ENCODE peak calls at places on chromosomes 11 and 22, in eight cellular contexts. One of them, this sample, is unnamed.
A peak's percentile ranks its signal among the peaks of the same experiment; 100 is the strongest.

GRCh38 chr11:16194566-16194965 is 161.8 kb downstream of the SOX6 start:
- DNase-seq in foreskin fibroblast: peak; percentile 8
- DNase-seq in neuronal stem cell: no peak
- DNase-seq in iPS DF 6.9: no peak
- DNase-seq in cardiac muscle cell: peak; percentile 76
- DNase-seq in SJSA1: peak; percentile 31
- DNase-seq in lower leg skin: no peak
- DNase-seq in choroid plexus epithelial cell: no peak
- DNase-seq in this sample: no peak

GRCh38 chr11:68411501-68411991 is 49.0 kb upstream of the PPP6R3 start:
- DNase-seq in foreskin fibroblast: no peak
- DNase-seq in neuronal stem cell: no peak
- DNase-seq in iPS DF 6.9: no peak
- DNase-seq in cardiac muscle cell: no peak
- DNase-seq in SJSA1: no peak
- DNase-seq in lower leg skin: no peak
- DNase-seq in choroid plexus epithelial cell: no peak
- DNase-seq in this sample: no peak

GRCh38 chr11:78331711-78332110 is 85.9 kb downstream of the GAB2 start:
- DNase-seq in foreskin fibroblast: no peak
- DNase-seq in neuronal stem cell: no peak
- DNase-seq in iPS DF 6.9: no peak
- DNase-seq in cardiac muscle cell: no peak
- DNase-seq in SJSA1: no peak
- DNase-seq in lower leg skin: no peak
- DNase-seq in choroid plexus epithelial cell: no peak
- DNase-seq in this sample: no peak

GRCh38 chr11:86577663-86578636 is 94.5 kb downstream of the ME3 start:
- DNase-seq in foreskin fibroblast: peak; percentile 92
- DNase-seq in neuronal stem cell: no peak
- DNase-seq in iPS DF 6.9: no peak
- DNase-seq in cardiac muscle cell: peak; percentile 90
- DNase-seq in SJSA1: peak; percentile 67
- DNase-seq in lower leg skin: peak; percentile 92
- DNase-seq in choroid plexus epithelial cell: peak; percentile 90
- DNase-seq in this sample: peak; percentile 38

GRCh38 chr11:29957406-29957805 is 59.4 kb downstream of the KCNA4 start:
- DNase-seq in foreskin fibroblast: no peak
- DNase-seq in neuronal stem cell: no peak
- DNase-seq in iPS DF 6.9: no peak
- DNase-seq in cardiac muscle cell: no peak
- DNase-seq in SJSA1: no peak
- DNase-seq in lower leg skin: no peak
- DNase-seq in choroid plexus epithelial cell: no peak
- DNase-seq in this sample: no peak

GRCh38 chr11:4454031-4454430 is 4.9 kb downstream of the OR52K2 start:
- DNase-seq in foreskin fibroblast: no peak
- DNase-seq in neuronal stem cell: no peak
- DNase-seq in iPS DF 6.9: no peak
- DNase-seq in cardiac muscle cell: no peak
- DNase-seq in SJSA1: no peak
- DNase-seq in lower leg skin: no peak
- DNase-seq in choroid plexus epithelial cell: no peak
- DNase-seq in this sample: no peak

GRCh38 chr11:26204110-26204509 is 127.8 kb upstream of the ANO3 start:
- DNase-seq in foreskin fibroblast: no peak
- DNase-seq in neuronal stem cell: no peak
- DNase-seq in iPS DF 6.9: no peak
- DNase-seq in cardiac muscle cell: no peak
- DNase-seq in SJSA1: no peak
- DNase-seq in lower leg skin: no peak
- DNase-seq in choroid plexus epithelial cell: no peak
- DNase-seq in this sample: no peak

GRCh38 chr11:9664276-9665171 is 647 bp downstream of the SWAP70 start:
- DNase-seq in foreskin fibroblast: peak; percentile 65
- DNase-seq in neuronal stem cell: no peak
- DNase-seq in iPS DF 6.9: no peak
- DNase-seq in cardiac muscle cell: peak; percentile 68
- DNase-seq in SJSA1: peak; percentile 70
- DNase-seq in lower leg skin: peak; percentile 92
- DNase-seq in choroid plexus epithelial cell: peak; percentile 72
- DNase-seq in this sample: no peak

GRCh38 chr11:10329935-10330334 is 25.1 kb downstream of the ADM start:
- DNase-seq in foreskin fibroblast: peak; percentile 94
- DNase-seq in neuronal stem cell: no peak
- DNase-seq in iPS DF 6.9: no peak
- DNase-seq in cardiac muscle cell: peak; percentile 77
- DNase-seq in SJSA1: peak; percentile 66
- DNase-seq in lower leg skin: no peak
- DNase-seq in choroid plexus epithelial cell: peak; percentile 80
- DNase-seq in this sample: no peak

GRCh38 chr11:74429205-74429604 is 31.0 kb upstream of the PGM2L1 start:
- DNase-seq in foreskin fibroblast: no peak
- DNase-seq in neuronal stem cell: no peak
- DNase-seq in iPS DF 6.9: no peak
- DNase-seq in cardiac muscle cell: no peak
- DNase-seq in SJSA1: no peak
- DNase-seq in lower leg skin: no peak
- DNase-seq in choroid plexus epithelial cell: no peak
- DNase-seq in this sample: no peak

GRCh38 chr22:29298641-29299040 is 7.8 kb upstream of the GAS2L1 start:
- DNase-seq in foreskin fibroblast: no peak
- DNase-seq in neuronal stem cell: no peak
- DNase-seq in iPS DF 6.9: no peak
- DNase-seq in cardiac muscle cell: no peak
- DNase-seq in SJSA1: no peak
- DNase-seq in lower leg skin: peak; percentile 75
- DNase-seq in choroid plexus epithelial cell: no peak
- DNase-seq in this sample: no peak

GRCh38 chr11:46002146-46002545 is 79.7 kb downstream of the LARGE2 start:
- DNase-seq in foreskin fibroblast: no peak
- DNase-seq in neuronal stem cell: no peak
- DNase-seq in iPS DF 6.9: no peak
- DNase-seq in cardiac muscle cell: no peak
- DNase-seq in SJSA1: no peak
- DNase-seq in lower leg skin: no peak
- DNase-seq in choroid plexus epithelial cell: no peak
- DNase-seq in this sample: no peak

GRCh38 chr11:66115638-66116410 is 45.8 kb downstream of the PACS1 start:
- DNase-seq in foreskin fibroblast: no peak
- DNase-seq in neuronal stem cell: no peak
- DNase-seq in iPS DF 6.9: no peak
- DNase-seq in cardiac muscle cell: peak; percentile 35
- DNase-seq in SJSA1: no peak
- DNase-seq in lower leg skin: peak; percentile 2
- DNase-seq in choroid plexus epithelial cell: no peak
- DNase-seq in this sample: no peak

GRCh38 chr22:40720538-40721256 is 41.4 kb downstream of the MCHR1 start:
- DNase-seq in foreskin fibroblast: peak; percentile 48
- DNase-seq in neuronal stem cell: no peak
- DNase-seq in iPS DF 6.9: no peak
- DNase-seq in cardiac muscle cell: no peak
- DNase-seq in SJSA1: no peak
- DNase-seq in lower leg skin: no peak
- DNase-seq in choroid plexus epithelial cell: no peak
- DNase-seq in this sample: no peak

GRCh38 chr11:124172076-124172475 is 11.1 kb upstream of the OR10D3 start:
- DNase-seq in foreskin fibroblast: no peak
- DNase-seq in neuronal stem cell: no peak
- DNase-seq in iPS DF 6.9: no peak
- DNase-seq in cardiac muscle cell: no peak
- DNase-seq in SJSA1: no peak
- DNase-seq in lower leg skin: no peak
- DNase-seq in choroid plexus epithelial cell: no peak
- DNase-seq in this sample: no peak

GRCh38 chr11:45233804-45234170 is 52.4 kb downstream of the SYT13 start:
- DNase-seq in foreskin fibroblast: no peak
- DNase-seq in neuronal stem cell: no peak
- DNase-seq in iPS DF 6.9: no peak
- DNase-seq in cardiac muscle cell: no peak
- DNase-seq in SJSA1: no peak
- DNase-seq in lower leg skin: no peak
- DNase-seq in choroid plexus epithelial cell: no peak
- DNase-seq in this sample: no peak

GRCh38 chr11:131977231-131977630 is 606.8 kb downstream of the NTM start:
- DNase-seq in foreskin fibroblast: peak; percentile 69
- DNase-seq in neuronal stem cell: no peak
- DNase-seq in iPS DF 6.9: no peak
- DNase-seq in cardiac muscle cell: no peak
- DNase-seq in SJSA1: no peak
- DNase-seq in lower leg skin: no peak
- DNase-seq in choroid plexus epithelial cell: peak; percentile 48
- DNase-seq in this sample: no peak

DNA sequence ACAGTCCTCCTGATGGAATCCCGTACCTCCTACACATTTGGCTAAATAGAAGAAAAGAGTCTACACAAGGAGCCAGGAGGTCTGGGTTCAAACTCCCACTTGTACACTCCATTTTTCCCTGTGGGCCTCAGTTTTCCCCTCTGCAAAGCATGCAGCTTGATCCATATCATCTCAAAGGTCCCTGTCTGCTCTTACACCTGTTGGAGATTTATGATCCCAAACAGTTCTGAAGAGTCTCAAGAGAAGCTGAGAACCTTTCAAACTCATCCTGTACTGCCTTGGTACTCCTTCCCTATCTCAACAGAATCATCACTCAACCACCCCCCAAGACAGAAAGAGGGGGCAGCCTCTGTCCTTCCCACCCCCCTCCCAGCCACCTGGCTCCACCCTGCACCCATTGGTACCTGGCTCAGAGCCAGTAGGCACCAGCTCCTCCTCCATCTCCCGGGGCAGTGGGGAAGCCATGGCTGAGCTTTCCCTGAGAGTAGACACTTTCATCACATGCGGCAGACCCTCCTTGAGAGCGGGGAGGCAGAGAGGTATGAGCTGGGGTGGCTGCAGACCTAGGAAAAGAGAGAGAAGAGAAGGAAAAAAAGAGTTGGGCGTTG is 3.3 kb downstream of the TNKS1BP1 start:
- DNase-seq in foreskin fibroblast: peak; percentile 19
- DNase-seq in neuronal stem cell: no peak
- DNase-seq in iPS DF 6.9: no peak
- DNase-seq in cardiac muscle cell: no peak
- DNase-seq in SJSA1: no peak
- DNase-seq in lower leg skin: no peak
- DNase-seq in choroid plexus epithelial cell: no peak
- DNase-seq in this sample: no peak
- H3K4me3 ChIP-seq in foreskin fibroblast: peak overlapping the region; percentile 66
- H3K4me3 ChIP-seq in neuronal stem cell: no peak overlapping the region
- H3K4me3 ChIP-seq in iPS DF 6.9: no peak overlapping the region
- H3K4me3 ChIP-seq in cardiac muscle cell: no peak overlapping the region
- H3K4me3 ChIP-seq in SJSA1: peak overlapping the region; percentile 23
- H3K4me3 ChIP-seq in lower leg skin: peak overlapping the region; percentile 21
- H3K4me3 ChIP-seq in choroid plexus epithelial cell: peak overlapping the region; percentile 56
- H3K4me3 ChIP-seq in this sample: peak overlapping the region; percentile 64

GRCh38 chr22:38697055-38697980 is 3.4 kb downstream of the JOSD1 start:
- DNase-seq in foreskin fibroblast: peak; percentile 49
- DNase-seq in neuronal stem cell: no peak
- DNase-seq in iPS DF 6.9: no peak
- DNase-seq in cardiac muscle cell: peak; percentile 80
- DNase-seq in SJSA1: peak; percentile 52
- DNase-seq in lower leg skin: no peak
- DNase-seq in choroid plexus epithelial cell: peak; percentile 83
- DNase-seq in this sample: no peak
- H3K4me3 ChIP-seq in foreskin fibroblast: no peak overlapping the region
- H3K4me3 ChIP-seq in neuronal stem cell: no peak overlapping the region
- H3K4me3 ChIP-seq in iPS DF 6.9: no peak overlapping the region
- H3K4me3 ChIP-seq in cardiac muscle cell: no peak overlapping the region
- H3K4me3 ChIP-seq in SJSA1: no peak overlapping the region
- H3K4me3 ChIP-seq in lower leg skin: no peak overlapping the region
- H3K4me3 ChIP-seq in choroid plexus epithelial cell: peak overlapping the region; percentile 82
- H3K4me3 ChIP-seq in this sample: peak overlapping the region; percentile 7

GRCh38 chr11:95150977-95151684 is 61.5 kb downstream of the ENDOD1 start:
- DNase-seq in foreskin fibroblast: peak; percentile 96
- DNase-seq in neuronal stem cell: peak; percentile 84
- DNase-seq in iPS DF 6.9: peak; percentile 85
- DNase-seq in cardiac muscle cell: peak; percentile 94
- DNase-seq in SJSA1: no peak
- DNase-seq in lower leg skin: peak; percentile 98
- DNase-seq in choroid plexus epithelial cell: peak; percentile 94
- DNase-seq in this sample: peak; percentile 66

GRCh38 chr11:95155385-95155784 is 65.7 kb downstream of the ENDOD1 start:
- DNase-seq in foreskin fibroblast: no peak
- DNase-seq in neuronal stem cell: no peak
- DNase-seq in iPS DF 6.9: no peak
- DNase-seq in cardiac muscle cell: no peak
- DNase-seq in SJSA1: no peak
- DNase-seq in lower leg skin: no peak
- DNase-seq in choroid plexus epithelial cell: no peak
- DNase-seq in this sample: no peak

GRCh38 chr11:95154514-95154913 is 64.9 kb downstream of the ENDOD1 start:
- DNase-seq in foreskin fibroblast: peak; percentile 74
- DNase-seq in neuronal stem cell: peak; percentile 49
- DNase-seq in iPS DF 6.9: no peak
- DNase-seq in cardiac muscle cell: peak; percentile 74
- DNase-seq in SJSA1: no peak
- DNase-seq in lower leg skin: no peak
- DNase-seq in choroid plexus epithelial cell: peak; percentile 59
- DNase-seq in this sample: no peak

GRCh38 chr11:95153857-95154246 is 64.2 kb downstream of the ENDOD1 start:
- DNase-seq in foreskin fibroblast: no peak
- DNase-seq in neuronal stem cell: no peak
- DNase-seq in iPS DF 6.9: no peak
- DNase-seq in cardiac muscle cell: no peak
- DNase-seq in SJSA1: no peak
- DNase-seq in lower leg skin: no peak
- DNase-seq in choroid plexus epithelial cell: no peak
- DNase-seq in this sample: no peak

GRCh38 chr11:95152878-95153856 is 63.5 kb downstream of the ENDOD1 start:
- DNase-seq in foreskin fibroblast: no peak
- DNase-seq in neuronal stem cell: no peak
- DNase-seq in iPS DF 6.9: no peak
- DNase-seq in cardiac muscle cell: no peak
- DNase-seq in SJSA1: no peak
- DNase-seq in lower leg skin: no peak
- DNase-seq in choroid plexus epithelial cell: no peak
- DNase-seq in this sample: no peak
- H3K4me3 ChIP-seq in foreskin fibroblast: no peak overlapping the region
- H3K4me3 ChIP-seq in neuronal stem cell: no peak overlapping the region
- H3K4me3 ChIP-seq in iPS DF 6.9: no peak overlapping the region
- H3K4me3 ChIP-seq in cardiac muscle cell: no peak overlapping the region
- H3K4me3 ChIP-seq in SJSA1: peak overlapping the region; percentile 16
- H3K4me3 ChIP-seq in lower leg skin: no peak overlapping the region
- H3K4me3 ChIP-seq in choroid plexus epithelial cell: no peak overlapping the region
- H3K4me3 ChIP-seq in this sample: no peak overlapping the region

DNA sequence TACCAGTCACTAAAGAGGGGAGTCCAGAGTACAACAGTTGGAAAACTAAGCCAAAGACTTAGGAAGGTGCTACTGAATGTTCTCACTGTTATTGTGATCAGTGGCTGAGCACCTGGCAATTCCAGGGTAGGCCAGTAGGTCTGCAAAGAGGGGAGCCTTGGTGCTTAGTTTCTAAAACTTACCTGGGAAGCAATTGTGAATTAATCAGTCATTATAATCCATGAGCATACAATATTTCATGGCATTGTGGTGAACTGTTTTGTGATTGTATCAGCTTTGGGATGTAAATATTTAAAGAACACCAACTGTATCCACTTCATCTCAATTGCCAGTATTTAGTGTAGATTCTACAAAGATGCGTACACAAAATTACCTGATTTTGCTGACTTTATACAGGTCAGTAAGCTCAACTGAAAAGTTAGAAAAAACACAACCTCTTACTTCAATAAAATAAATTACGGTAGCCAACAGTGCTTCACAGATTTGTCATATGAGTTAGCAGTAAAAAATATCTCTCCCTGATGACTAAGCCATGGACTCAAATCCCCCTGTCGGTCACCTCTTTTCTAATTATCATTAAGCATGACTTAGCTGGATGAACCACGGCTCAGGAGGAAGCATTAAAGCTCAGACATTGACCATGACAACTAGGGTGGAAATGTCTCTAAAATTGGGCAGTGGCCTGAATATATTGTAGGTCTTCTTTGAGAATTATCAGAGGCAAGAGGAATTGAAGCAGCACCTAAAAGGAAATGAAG is 30.8 kb upstream of the SORL1 start:
- DNase-seq in foreskin fibroblast: no peak
- DNase-seq in neuronal stem cell: no peak
- DNase-seq in iPS DF 6.9: no peak
- DNase-seq in cardiac muscle cell: no peak
- DNase-seq in SJSA1: no peak
- DNase-seq in lower leg skin: no peak
- DNase-seq in choroid plexus epithelial cell: no peak
- DNase-seq in this sample: no peak
- H3K4me3 ChIP-seq in foreskin fibroblast: no peak overlapping the region
- H3K4me3 ChIP-seq in neuronal stem cell: no peak overlapping the region
- H3K4me3 ChIP-seq in iPS DF 6.9: no peak overlapping the region
- H3K4me3 ChIP-seq in cardiac muscle cell: no peak overlapping the region
- H3K4me3 ChIP-seq in SJSA1: no peak overlapping the region
- H3K4me3 ChIP-seq in lower leg skin: no peak overlapping the region
- H3K4me3 ChIP-seq in choroid plexus epithelial cell: no peak overlapping the region
- H3K4me3 ChIP-seq in this sample: no peak overlapping the region

This sample was measured in AG04450.